ENCODE peak calls at places on chromosome 5, in nine cellular contexts. B is GDM1; S is A172; Q is lower leg skin; W is astrocyte of the spinal cord; U is iPS DF 19.7; D is stimulated activated CD8-positive, alpha-beta memory T cell treated with anti-CD3 and anti-CD28 coated beads, Interleukin-12 subunit alpha, Interleukin-12 subunit beta, amount 100 ng/mL, for 4 hours; G is mammary epithelial cell; F is naive B cell. X is an unnamed sample.

GRCh38 chr5:34584165-34584564 is 72.0 kb upstream of the RAI14 start:
- DNase-seq in S (no peak), W (no peak), G (no peak), F (no peak), Q (no peak), U (no peak), B (no peak), D (no peak), X (no peak)

GRCh38 chr5:90962481-90962880 is 403.9 kb downstream of the ADGRV1 start:
- DNase-seq in U (no peak), S (no peak), D (no peak), W (no peak), G (no peak), F (no peak), Q (no peak), B (no peak), X (no peak)

GRCh38 chr5:14109771-14110170 is 33.4 kb upstream of the TRIO start:
- DNase-seq in G (no peak), U (no peak), F (no peak), D (no peak), B (no peak), W (no peak), Q (no peak), S (no peak), X (no peak)

GRCh38 chr5:173984218-173984617 is 4.8 kb upstream of the C5orf47 start:
- DNase-seq in S (peak; percentile 32), Q (no peak), G (no peak), W (peak; percentile 7), D (no peak), B (no peak), U (no peak), F (no peak), X (no peak)

GRCh38 chr5:111224561-111224989 is 391 bp downstream of the CAMK4 start:
- DNase-seq in F (no peak), S (no peak), G (peak; percentile 4), Q (peak; percentile 81), W (no peak), D (no peak), U (no peak), B (no peak), X (peak; percentile 73)

GRCh38 chr5:93192107-93192506 is 388.9 kb downstream of the NR2F1-AS1 start:
- DNase-seq in G (peak; percentile 76), Q (no peak), U (no peak), W (peak; percentile 90), D (no peak), B (no peak), F (no peak), S (peak; percentile 96), X (no peak)

GRCh38 chr5:96680759-96681158 is 18.6 kb downstream of the CAST start:
- DNase-seq in Q (no peak), G (no peak), B (no peak), F (no peak), D (no peak), U (no peak), S (no peak), W (peak; percentile 73), X (no peak)

GRCh38 chr5:175328687-175329086 is 115.3 kb downstream of the DRD1 start:
- DNase-seq in Q (no peak), F (no peak), U (no peak), G (no peak), W (no peak), D (no peak), S (no peak), B (no peak), X (no peak)

GRCh38 chr5:45410304-45410995 is 285.7 kb downstream of the HCN1 start:
- DNase-seq in G (no peak), W (peak; percentile 1), U (no peak), D (no peak), Q (no peak), F (no peak), S (no peak), B (no peak), X (no peak)

GRCh38 chr5:95934207-95934804 is 27.3 kb downstream of the ELL2 start:
- DNase-seq in Q (no peak), W (no peak), D (no peak), G (no peak), F (no peak), B (no peak), U (no peak), S (no peak), X (no peak)

GRCh38 chr5:154713615-154714125 is 41.5 kb upstream of the LARP1 start:
- DNase-seq in D (no peak), B (no peak), U (no peak), Q (no peak), F (no peak), W (no peak), S (peak; percentile 21), G (peak; percentile 8), X (no peak)

GRCh38 chr5:131996210-131997025 is 15.0 kb downstream of the ACSL6 start:
- DNase-seq in F (no peak), U (no peak), W (no peak), B (peak; percentile 28), D (no peak), Q (no peak), G (no peak), S (no peak), X (no peak)

GRCh38 chr5:170920196-170920595 is 58.4 kb downstream of the RANBP17 start:
- DNase-seq in Q (no peak), D (no peak), B (no peak), F (no peak), W (no peak), S (no peak), U (no peak), G (peak; percentile 22), X (no peak)

GRCh38 chr5:141477815-141478214 is 2.0 kb downstream of the PCDHGC3 start:
- DNase-seq in G (no peak), F (no peak), U (no peak), Q (no peak), W (no peak), D (no peak), S (no peak), B (no peak), X (no peak)

GRCh38 chr5:173123416-173123815 is 20.9 kb upstream of the BNIP1 start:
- DNase-seq in B (no peak), D (no peak), G (no peak), F (no peak), W (no peak), Q (no peak), U (no peak), S (no peak), X (no peak)

GRCh38 chr5:124649548-124650501 is 96.6 kb downstream of the ZNF608 start:
- DNase-seq in F (peak; percentile 96), G (peak; percentile 90), D (peak; percentile 57), Q (peak; percentile 93), U (no peak), S (peak; percentile 75), B (peak; percentile 84), W (peak; percentile 97), X (no peak)

GRCh38 chr5:677131-678101 is 15.7 kb downstream of the TPPP start:
- DNase-seq in F (no peak), S (no peak), G (no peak), Q (peak; percentile 77), B (no peak), U (no peak), W (no peak), D (no peak), X (peak; percentile 56)

GRCh38 chr5:116176124-116176523 is 91.3 kb downstream of the COMMD10 start:
- DNase-seq in G (peak; percentile 17), Q (no peak), B (no peak), D (no peak), W (peak; percentile 2), S (peak; percentile 39), U (no peak), F (no peak), X (no peak)

GRCh38 chr5:143094087-143094511 is 309.4 kb downstream of the NR3C1 start:
- DNase-seq in F (peak; percentile 20), S (no peak), G (peak; percentile 34), D (no peak), W (peak; percentile 7), B (no peak), U (peak; percentile 56), Q (no peak), X (no peak)

GRCh38 chr5:65625743-65626142 is 916 bp downstream of the SHLD3 start:
- DNase-seq in W (no peak), S (peak; percentile 10), Q (no peak), G (no peak), D (no peak), F (no peak), U (no peak), B (no peak), X (no peak)

GRCh38 chr5:61245486-61245885 is 83.2 kb upstream of the SMIM15 start:
- DNase-seq in B (no peak), G (peak; percentile 29), S (peak; percentile 73), F (no peak), U (no peak), Q (no peak), W (no peak), D (no peak), X (no peak)

GRCh38 chr5:102511666-102512065 is 12.9 kb upstream of the SLCO6A1 start:
- DNase-seq in D (no peak), S (peak; percentile 26), W (peak; percentile 47), Q (no peak), G (no peak), U (no peak), B (no peak), F (no peak), X (no peak)

X was measured in coronary artery.